ENCODE peak calls at places on chromosomes 4 and X, in eight cellular contexts. Y is left ventricle myocardium inferior, N is ovary, H is breast epithelium, K is mammary epithelial cell, W is AG10803, Z is NB4, O is cardiac muscle cell. U is an unnamed sample.

GRCh38 chr4:126850286-126850685 is 782.5 kb upstream of the INTU start:
- DNase-seq in Z (peak; percentile 18), N (no peak), Y (no peak), W (peak; percentile 97), H (no peak), O (no peak), K (peak; percentile 97), U (peak; percentile 30)

GRCh38 chr4:69951602-69952001 is 13.9 kb downstream of the CSN2 start:
- DNase-seq in Y (no peak), O (no peak), W (no peak), Z (no peak), N (no peak), H (no peak), K (no peak), U (no peak)

GRCh38 chrX:115268421-115268820 is 21.1 kb upstream of the LUZP4 start:
- DNase-seq in K (no peak), N (no peak), W (no peak), H (no peak), Y (no peak), Z (peak; percentile 4), O (peak; percentile 21), U (peak; percentile 7)

GRCh38 chr4:185656467-185656890 is 121.2 kb upstream of the PDLIM3 start:
- DNase-seq in N (peak; percentile 65), O (peak; percentile 19), Z (no peak), H (no peak), Y (peak; percentile 47), W (peak; percentile 58), K (peak; percentile 46), U (no peak)

GRCh38 chr4:185016946-185017797 is 1.1 kb upstream of the HELT start:
- DNase-seq in Z (no peak), N (no peak), O (no peak), K (peak; percentile 15), W (peak; percentile 9), Y (no peak), H (no peak), U (no peak)

GRCh38 chr4:20618729-20619128 is 81.5 kb upstream of the PACRGL start:
- DNase-seq in O (peak; percentile 5), W (no peak), Z (no peak), Y (no peak), H (no peak), K (no peak), N (no peak), U (no peak)

GRCh38 chr4:10283761-10284160 is 167.2 kb upstream of the WDR1 start:
- DNase-seq in O (no peak), Y (no peak), W (no peak), Z (no peak), H (no peak), K (peak; percentile 95), N (no peak), U (no peak)

GRCh38 chr4:576245-576821 is at the start of gene TMEM271:
- DNase-seq in Y (no peak), Z (peak; percentile 73), O (no peak), W (no peak), N (no peak), K (no peak), H (no peak), U (no peak)

GRCh38 chr4:154492288-154492687 is 689 bp upstream of the DCHS2 start:
- DNase-seq in N (no peak), K (no peak), O (no peak), Y (no peak), Z (no peak), H (no peak), W (no peak), U (no peak)

GRCh38 chr4:119493419-119493818 is 135.2 kb downstream of the PDE5A start:
- DNase-seq in Z (peak; percentile 14), H (no peak), W (peak; percentile 27), N (no peak), Y (no peak), O (no peak), K (peak; percentile 9), U (no peak)

GRCh38 chr4:119489305-119489704 is 139.3 kb downstream of the PDE5A start:
- DNase-seq in H (no peak), Y (no peak), O (no peak), Z (no peak), N (no peak), K (no peak), W (no peak), U (no peak)

GRCh38 chr4:119490335-119490734 is 138.3 kb downstream of the PDE5A start:
- DNase-seq in K (no peak), Y (no peak), H (no peak), N (no peak), W (peak; percentile 11), Z (peak; percentile 16), O (peak; percentile 27), U (no peak)
- TF ChIP-seq CTCF in K (no peak), Y (peak; percentile 48), H (no peak), N (no peak), W (peak; percentile 33), Z (no peak), O (peak; percentile 24), U (no peak)

GRCh38 chrX:132444936-132445335 is 43.9 kb downstream of the MBNL3 start:
- DNase-seq in N (no peak), Z (no peak), H (no peak), W (no peak), Y (no peak), O (no peak), K (no peak), U (no peak)

GRCh38 chrX:132443196-132443595 is 45.6 kb downstream of the MBNL3 start:
- DNase-seq in N (no peak), W (no peak), Y (no peak), O (no peak), H (no peak), Z (no peak), K (no peak), U (no peak)

GRCh38 chrX:132442674-132443073 is 46.2 kb downstream of the MBNL3 start:
- DNase-seq in Z (peak; percentile 8), N (no peak), O (no peak), K (no peak), Y (no peak), H (no peak), W (peak; percentile 32), U (no peak)

DNA sequence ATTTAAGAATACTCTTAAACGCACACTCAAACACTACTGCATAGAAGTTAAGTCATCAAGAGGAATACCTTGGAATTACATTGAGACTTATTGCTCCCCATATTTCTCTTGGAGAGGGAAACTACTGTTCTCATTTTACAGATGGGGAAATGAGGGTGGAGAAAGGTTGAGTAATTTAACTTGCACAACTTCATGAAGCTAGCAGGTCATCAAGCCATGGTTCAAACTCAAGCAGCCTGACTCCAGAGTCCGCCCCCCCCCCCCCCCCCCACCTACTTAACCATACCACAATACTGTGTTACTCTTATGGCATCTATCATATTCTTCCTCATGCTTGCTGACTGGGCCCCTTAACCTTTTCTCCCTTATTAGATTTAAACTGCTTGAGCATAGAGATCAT is 45.1 kb downstream of the MBNL3 start:
- DNase-seq in N (no peak), W (peak; percentile 8), H (no peak), O (no peak), Z (peak; percentile 74), Y (no peak), K (no peak), U (no peak)
- TF ChIP-seq CTCF in N (no peak), W (no peak), H (no peak), O (no peak), Z (no peak), Y (no peak), K (no peak), U (no peak)

GRCh38 chr4:173281001-173281400 is 53.2 kb downstream of the HMGB2 start:
- DNase-seq in W (no peak), Z (peak; percentile 52), Y (no peak), K (no peak), H (no peak), O (no peak), N (no peak), U (no peak)
- TF ChIP-seq CTCF in W (no peak), Z (peak; percentile 11), Y (no peak), K (no peak), H (no peak), O (no peak), N (no peak), U (no peak)

DNA sequence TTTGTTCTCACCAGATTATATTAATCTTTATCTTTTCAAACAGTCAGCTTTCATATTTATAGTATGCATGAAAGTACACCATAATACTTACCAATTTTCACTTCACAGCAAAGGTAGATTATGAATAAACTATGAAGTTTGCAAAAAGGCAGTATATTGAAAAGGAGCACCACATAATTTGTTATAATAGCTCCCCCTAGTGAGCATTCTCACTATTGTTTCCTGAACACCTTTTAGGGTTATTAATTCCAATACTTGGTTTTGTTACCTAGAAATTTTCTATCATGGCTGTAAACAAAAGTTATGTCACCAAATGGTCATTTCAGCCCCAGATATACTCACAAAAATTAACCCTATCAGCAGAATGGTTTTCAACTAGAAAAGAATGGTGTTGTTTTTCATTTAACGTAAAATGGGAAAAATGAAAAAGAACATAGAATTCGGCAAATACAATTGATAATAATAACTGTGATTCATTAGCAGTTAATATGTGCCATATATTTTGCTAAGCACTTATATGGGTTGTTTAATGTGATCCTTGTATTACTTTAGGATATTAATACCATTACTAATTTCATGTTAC is 30.2 kb upstream of the NKX6-1 start:
- DNase-seq in Z (peak; percentile 32), H (no peak), W (peak; percentile 20), N (no peak), Y (no peak), O (peak; percentile 57), K (no peak), U (no peak)
- TF ChIP-seq CTCF in Z (peak; percentile 10), H (peak; percentile 40), W (peak; percentile 73), N (no peak), Y (peak; percentile 66), O (peak; percentile 63), K (peak; percentile 61), U (peak; percentile 21)

GRCh38 chr4:88755454-88755853 is 57.8 kb upstream of the NAP1L5 start:
- DNase-seq in O (no peak), Z (no peak), N (no peak), Y (no peak), K (no peak), W (no peak), H (no peak), U (no peak)

GRCh38 chr4:88757776-88758175 is 60.1 kb upstream of the NAP1L5 start:
- DNase-seq in Y (no peak), K (no peak), O (no peak), Z (no peak), H (no peak), W (no peak), N (no peak), U (no peak)

GRCh38 chr4:88758264-88758663 is 60.6 kb upstream of the NAP1L5 start:
- DNase-seq in K (no peak), H (no peak), Y (no peak), N (no peak), W (no peak), O (no peak), Z (no peak), U (no peak)

GRCh38 chr4:88757067-88757466 is 59.4 kb upstream of the NAP1L5 start:
- DNase-seq in N (no peak), Z (no peak), K (no peak), H (no peak), Y (no peak), W (no peak), O (no peak), U (no peak)

DNA sequence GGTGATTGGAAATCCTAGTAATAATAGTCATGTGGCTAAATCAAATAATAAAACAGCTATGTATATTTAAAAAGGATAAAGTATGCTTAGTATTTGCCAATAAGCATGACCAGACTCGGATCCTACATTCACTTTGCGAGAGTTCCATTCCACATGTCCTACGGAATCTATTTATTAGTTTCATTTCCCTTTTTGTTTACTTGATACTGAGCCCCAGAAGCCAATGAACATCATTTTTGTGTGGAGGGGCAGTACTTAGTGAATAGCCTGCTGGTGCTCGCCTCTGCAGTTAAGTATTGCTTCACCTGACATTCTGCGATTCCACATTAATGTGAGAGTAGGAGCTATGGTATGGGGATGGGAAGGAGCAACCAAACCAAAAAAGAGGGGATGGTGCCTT is 58.5 kb upstream of the NAP1L5 start:
- DNase-seq in O (no peak), Z (peak; percentile 6), W (no peak), Y (no peak), K (no peak), H (no peak), N (no peak), U (no peak)
- TF ChIP-seq CTCF in O (no peak), Z (no peak), W (no peak), Y (no peak), K (no peak), H (no peak), N (no peak), U (no peak)